ENCODE peak calls at places on chromosome 6, in four cellular contexts. One of them, this sample, is unnamed.

GRCh38 chr6:53201270-53201669 is 52.6 kb upstream of the GCM1 start:
- DNase-seq in SK-N-SH: no peak
- DNase-seq in K562: no peak
- DNase-seq in GM12878: no peak
- DNase-seq in this sample: no peak

GRCh38 chr6:140011537-140011936 is 637.1 kb upstream of the CITED2 start:
- DNase-seq in SK-N-SH: no peak
- DNase-seq in K562: no peak
- DNase-seq in GM12878: no peak
- DNase-seq in this sample: no peak

GRCh38 chr6:42086046-42086664 is 35.8 kb downstream of the TAF8 start:
- DNase-seq in SK-N-SH: no peak
- DNase-seq in K562: peak
- DNase-seq in GM12878: no peak
- DNase-seq in this sample: no peak

GRCh38 chr6:11766589-11767450 is 11.8 kb downstream of the ADTRP start:
- DNase-seq in SK-N-SH: no peak
- DNase-seq in K562: no peak
- DNase-seq in GM12878: no peak
- DNase-seq in this sample: no peak

GRCh38 chr6:134041093-134041492 is 11.3 kb downstream of the SLC2A12 start:
- DNase-seq in SK-N-SH: no peak
- DNase-seq in K562: peak
- DNase-seq in GM12878: no peak
- DNase-seq in this sample: no peak

GRCh38 chr6:126524927-126525326 is 185.0 kb downstream of the CENPW start:
- DNase-seq in SK-N-SH: no peak
- DNase-seq in K562: no peak
- DNase-seq in GM12878: no peak
- DNase-seq in this sample: no peak

GRCh38 chr6:3915076-3915791 is 66.1 kb downstream of the FAM50B start:
- DNase-seq in SK-N-SH: no peak
- DNase-seq in K562: no peak
- DNase-seq in GM12878: peak
- DNase-seq in this sample: no peak

GRCh38 chr6:54020311-54020710 is 90.9 kb upstream of the MLIP start:
- DNase-seq in SK-N-SH: no peak
- DNase-seq in K562: no peak
- DNase-seq in GM12878: no peak
- DNase-seq in this sample: no peak

GRCh38 chr6:14159090-14159489 is 41.5 kb downstream of the CD83 start:
- DNase-seq in SK-N-SH: no peak
- DNase-seq in K562: no peak
- DNase-seq in GM12878: no peak
- DNase-seq in this sample: no peak

GRCh38 chr6:77178821-77179220 is 284.5 kb downstream of the HTR1B start:
- DNase-seq in SK-N-SH: no peak
- DNase-seq in K562: no peak
- DNase-seq in GM12878: no peak
- DNase-seq in this sample: no peak

GRCh38 chr6:89044988-89045387 is 35.6 kb upstream of the PNRC1 start:
- DNase-seq in SK-N-SH: no peak
- DNase-seq in K562: no peak
- DNase-seq in GM12878: no peak
- DNase-seq in this sample: no peak
- TF ChIP-seq POLR2AphosphoS5 in SK-N-SH: no peak
- TF ChIP-seq POLR2AphosphoS5 in K562: no peak
- TF ChIP-seq POLR2AphosphoS5 in GM12878: no peak
- TF ChIP-seq POLR2AphosphoS5 in this sample: no peak

GRCh38 chr6:162698004-162698403 is 29.6 kb downstream of the PRKN start:
- DNase-seq in SK-N-SH: no peak
- DNase-seq in K562: no peak
- DNase-seq in GM12878: no peak
- DNase-seq in this sample: no peak

GRCh38 chr6:162704001-162704400 is 23.6 kb downstream of the PRKN start:
- DNase-seq in SK-N-SH: no peak
- DNase-seq in K562: no peak
- DNase-seq in GM12878: no peak
- DNase-seq in this sample: no peak

GRCh38 chr6:162701551-162701950 is 26.0 kb downstream of the PRKN start:
- DNase-seq in SK-N-SH: no peak
- DNase-seq in K562: no peak
- DNase-seq in GM12878: no peak
- DNase-seq in this sample: no peak

GRCh38 chr6:162699961-162700360 is 27.6 kb downstream of the PRKN start:
- DNase-seq in SK-N-SH: no peak
- DNase-seq in K562: no peak
- DNase-seq in GM12878: no peak
- DNase-seq in this sample: no peak

DNA sequence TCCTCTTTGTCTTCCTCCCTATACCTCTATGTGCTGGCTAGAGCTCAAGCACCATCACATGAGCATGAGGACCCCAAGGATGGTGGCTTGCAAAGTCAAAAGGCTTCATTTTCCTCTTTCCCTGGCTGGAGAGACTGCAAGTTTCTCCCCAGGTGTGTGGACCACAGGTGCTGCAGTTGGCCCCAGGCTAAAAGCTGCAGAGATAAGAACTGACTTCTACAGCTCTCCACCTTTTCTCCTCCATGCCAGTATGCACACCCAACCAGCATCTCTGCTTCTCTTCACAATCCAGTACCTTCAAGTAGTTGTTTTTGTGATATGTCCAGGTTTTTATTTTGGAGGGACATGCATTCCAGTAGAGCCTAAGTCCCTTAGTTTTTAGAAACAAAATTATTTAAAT is 29.1 kb downstream of the PRKN start:
- DNase-seq in SK-N-SH: no peak
- DNase-seq in K562: no peak
- DNase-seq in GM12878: no peak
- DNase-seq in this sample: no peak
- TF ChIP-seq TAF1 in SK-N-SH: no peak
- TF ChIP-seq TAF1 in K562: no peak
- TF ChIP-seq TAF1 in GM12878: no peak
- TF ChIP-seq TAF1 in this sample: no peak

DNA sequence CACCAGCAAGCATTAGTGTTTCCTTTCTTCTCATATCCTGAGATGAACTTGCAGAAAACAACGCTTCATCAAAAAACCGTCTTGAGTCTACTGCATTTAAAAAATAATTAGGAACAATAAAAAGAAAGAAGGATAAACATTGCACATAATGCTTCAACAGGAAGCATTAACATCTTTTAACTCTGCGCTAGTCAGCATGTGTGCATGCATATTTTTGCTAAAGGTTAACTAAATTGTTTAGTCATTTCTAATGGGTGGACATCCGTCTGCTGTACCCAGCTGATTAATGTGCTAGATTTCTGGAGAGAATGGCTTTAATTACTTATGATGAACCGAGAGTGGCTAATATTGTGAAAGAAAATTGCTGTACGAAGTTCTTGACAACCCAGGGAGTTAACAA is 349.4 kb downstream of the SOX4 start:
- DNase-seq in SK-N-SH: no peak
- DNase-seq in K562: no peak
- DNase-seq in GM12878: no peak
- DNase-seq in this sample: no peak
- TF ChIP-seq POLR2AphosphoS5 in SK-N-SH: no peak
- TF ChIP-seq POLR2AphosphoS5 in K562: no peak
- TF ChIP-seq POLR2AphosphoS5 in GM12878: no peak
- TF ChIP-seq POLR2AphosphoS5 in this sample: no peak

GRCh38 chr6:155108070-155108815 is 113.1 kb downstream of the TIAM2 start:
- DNase-seq in SK-N-SH: no peak
- DNase-seq in K562: peak
- DNase-seq in GM12878: no peak
- DNase-seq in this sample: no peak
- TF ChIP-seq TAF1 in SK-N-SH: no peak
- TF ChIP-seq TAF1 in K562: no peak
- TF ChIP-seq TAF1 in GM12878: no peak
- TF ChIP-seq TAF1 in this sample: no peak

This sample was measured in GM12892.